ENCODE peak calls at places on chromosome 21, in eight cellular contexts. Z, R, H, J, N, Q, G and P are unnamed samples. For H3K4me1, the result is how much of the 10 kb centered on the place peaks cover.

GRCh38 chr21:31509108-31510017 is 150.1 kb upstream of the SOD1 start:
- DNase-seq in Z (no peak), Q (peak), R (no peak), G (no peak), H (no peak), J (no peak), N (peak), P (no peak)

GRCh38 chr21:14684071-14684470 is 138.0 kb upstream of the SAMSN1 start:
- DNase-seq in H (no peak), G (no peak), Q (no peak), J (no peak), N (no peak), Z (no peak), R (no peak), P (no peak)

GRCh38 chr21:14073615-14074014 is 137.1 kb downstream of the LIPI start:
- DNase-seq in N (no peak), Z (no peak), Q (no peak), J (no peak), H (no peak), G (no peak), R (no peak), P (no peak)

GRCh38 chr21:38323721-38324591 is 67.2 kb downstream of the KCNJ15 start:
- DNase-seq in G (no peak), J (no peak), Q (no peak), R (no peak), H (no peak), Z (no peak), N (peak), P (no peak)

GRCh38 chr21:15410853-15411252 is 318.9 kb upstream of the USP25 start:
- DNase-seq in H (no peak), G (no peak), J (no peak), N (no peak), R (no peak), Q (no peak), Z (no peak), P (no peak)

GRCh38 chr21:27572681-27573080 is 605.8 kb upstream of the ADAMTS5 start:
- DNase-seq in Z (no peak), G (no peak), H (no peak), Q (peak), N (no peak), J (no peak), R (no peak), P (no peak)

GRCh38 chr21:14356771-14357170 is 26.2 kb downstream of the HSPA13 start:
- DNase-seq in N (peak), Z (no peak), H (no peak), Q (no peak), J (no peak), R (no peak), G (no peak), P (no peak)

GRCh38 chr21:16419188-16419874 is 689.5 kb downstream of the USP25 start:
- DNase-seq in G (peak), H (peak), J (peak), Z (peak), R (peak), N (no peak), Q (peak), P (peak)

GRCh38 chr21:37758997-37759396 is 157.3 kb downstream of the KCNJ6 start:
- DNase-seq in R (no peak), Q (peak), H (no peak), G (no peak), Z (no peak), N (no peak), J (no peak), P (no peak)

GRCh38 chr21:29056005-29056404 is 17.4 kb downstream of the CCT8 start:
- DNase-seq in R (no peak), J (no peak), H (no peak), G (no peak), Q (peak), N (no peak), Z (no peak), P (no peak)

GRCh38 chr21:31557956-31558838 is 101.3 kb upstream of the SOD1 start:
- DNase-seq in H (no peak), Z (peak), G (peak), J (no peak), R (no peak), N (peak), Q (peak), P (no peak)

GRCh38 chr21:32698286-32698685 is 29.5 kb downstream of the SYNJ1 start:
- DNase-seq in N (no peak), R (no peak), Q (no peak), Z (no peak), J (no peak), G (no peak), H (no peak), P (no peak)

GRCh38 chr21:32426592-32427051 is 14.1 kb downstream of the EVA1C start:
- DNase-seq in N (no peak), Z (no peak), R (no peak), Q (peak), H (no peak), G (no peak), J (no peak), P (no peak)

GRCh38 chr21:34047835-34048234 is 25.5 kb upstream of the MRPS6 start:
- DNase-seq in Z (no peak), R (no peak), J (no peak), H (no peak), Q (no peak), G (no peak), N (no peak), P (no peak)

GRCh38 chr21:31524140-31524539 is 135.4 kb upstream of the SOD1 start:
- DNase-seq in Q (no peak), J (no peak), Z (no peak), H (no peak), G (no peak), R (no peak), N (no peak), P (no peak)

GRCh38 chr21:33510826-33511225 is 19.3 kb upstream of the DNAJC28 start:
- DNase-seq in G (no peak), R (no peak), J (no peak), Z (no peak), H (no peak), N (no peak), Q (no peak), P (no peak)

GRCh38 chr21:28239345-28239744 is 753.3 kb downstream of the LTN1 start:
- DNase-seq in Q (no peak), N (no peak), H (no peak), J (peak), G (no peak), Z (peak), R (no peak), P (peak)

GRCh38 chr21:26199471-26199870 is 28.9 kb upstream of the APP start:
- DNase-seq in J (no peak), G (no peak), N (no peak), H (no peak), Z (no peak), Q (peak), R (no peak), P (no peak)

GRCh38 chr21:28742527-28742926 is 250.2 kb downstream of the LTN1 start:
- DNase-seq in Q (peak), N (peak), H (no peak), R (no peak), J (no peak), Z (no peak), G (no peak), P (no peak)

GRCh38 chr21:32537569-32537881 is 47.8 kb downstream of the TCP10L start:
- DNase-seq in H (no peak), G (no peak), J (no peak), Z (no peak), R (no peak), Q (no peak), N (no peak), P (no peak)

GRCh38 chr21:32481875-32482408 is 69.4 kb downstream of the EVA1C start:
- DNase-seq in J (no peak), H (no peak), G (peak), N (no peak), Z (no peak), Q (no peak), R (no peak), P (no peak)

DNA sequence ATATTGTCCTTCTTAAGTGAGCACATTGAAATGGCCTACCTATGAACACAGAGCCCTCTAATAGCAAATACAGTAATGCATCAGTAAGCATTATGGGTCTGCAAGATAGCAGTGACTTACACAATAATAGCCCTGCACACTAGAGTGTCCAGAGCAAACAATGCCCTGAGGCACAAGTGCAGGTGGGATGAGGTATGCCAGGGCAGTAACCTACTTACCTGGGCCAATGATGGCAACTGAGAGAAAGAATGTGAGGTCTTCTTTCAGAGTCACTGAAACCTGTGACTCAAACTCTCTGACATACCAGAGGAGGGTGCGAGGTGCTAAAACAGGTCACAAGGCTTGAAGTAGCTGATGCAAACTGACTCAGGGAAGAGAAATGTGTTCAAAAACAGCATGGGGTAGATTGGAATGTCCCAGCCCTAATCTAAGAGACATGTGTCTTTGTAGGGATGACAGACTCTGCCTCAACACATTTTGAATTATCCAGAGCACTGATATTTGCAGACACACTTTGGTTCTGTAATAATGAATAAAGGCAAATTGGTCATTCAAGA is 168.5 kb upstream of the RUNX1 start:
- DNase-seq in Z (no peak), N (no peak), J (peak), G (no peak), Q (peak), R (no peak), H (no peak), P (no peak)
- H3K4me1 ChIP-seq in Z (under half), N (under half), J (under half), G (under half), Q (under half), R (under half), H (under half), P (under half)

GRCh38 chr21:45432575-45433255 is 27.8 kb downstream of the COL18A1 start:
- DNase-seq in N (no peak), J (no peak), R (no peak), H (no peak), Z (no peak), G (no peak), Q (peak), P (peak)

GRCh38 chr21:45430521-45431501 is 25.8 kb downstream of the COL18A1 start:
- DNase-seq in J (no peak), Z (no peak), Q (peak), H (no peak), G (no peak), R (no peak), N (no peak), P (no peak)

GRCh38 chr21:45433301-45433700 is 28.3 kb downstream of the COL18A1 start:
- DNase-seq in Z (no peak), R (no peak), Q (no peak), N (no peak), G (no peak), J (no peak), H (no peak), P (no peak)

GRCh38 chr21:45433911-45434644 is 29.1 kb downstream of the COL18A1 start:
- DNase-seq in H (no peak), Z (no peak), R (no peak), N (no peak), J (no peak), G (no peak), Q (no peak), P (no peak)

GRCh38 chr21:45431781-45432572 is 27.0 kb downstream of the COL18A1 start:
- DNase-seq in Q (no peak), J (no peak), R (no peak), H (no peak), G (no peak), Z (no peak), N (no peak), P (no peak)
- H3K4me1 ChIP-seq in Q (under half), J (under half), R (under half), H (under half), G (under half), Z (under half), N (under half), P (half or more)

GRCh38 chr21:45428534-45428933 is 23.6 kb downstream of the COL18A1 start:
- DNase-seq in R (no peak), G (no peak), Q (no peak), Z (no peak), N (no peak), J (no peak), H (no peak), P (no peak)
- H3K4me1 ChIP-seq in R (under half), G (under half), Q (under half), Z (under half), N (under half), J (under half), H (under half), P (half or more)

GRCh38 chr21:41768371-41769042 is 1.7 kb upstream of the RIPK4 start:
- DNase-seq in N (peak), G (no peak), Q (peak), J (no peak), R (peak), H (peak), Z (no peak), P (no peak)
- H3K4me1 ChIP-seq in N (under half), G (under half), Q (under half), J (under half), R (under half), H (under half), Z (under half), P (under half)